ENCODE peak calls at places on chromosomes 12 and 14, in eight cellular contexts. A, B, H, U, W, N, D and Z are unnamed samples. For H3K4me1, the result is how much of the 10 kb centered on the place peaks cover.

GRCh38 chr12:120402217-120402616 is 33.3 kb upstream of the MSI1 start:
- DNase-seq in B (no peak), H (no peak), A (no peak), U (peak), N (no peak), W (peak), D (no peak), Z (no peak)

GRCh38 chr12:109962388-109962787 is 33.8 kb downstream of the GIT2 start:
- DNase-seq in A (no peak), N (no peak), B (peak), W (peak), D (no peak), U (no peak), H (no peak), Z (no peak)

GRCh38 chr14:100426331-100426730 is 103.2 kb downstream of the SLC25A47 start:
- DNase-seq in B (no peak), A (no peak), N (no peak), U (no peak), H (no peak), W (no peak), D (no peak), Z (no peak)

GRCh38 chr12:31585271-31585670 is 5.7 kb downstream of the DENND5B start:
- DNase-seq in W (no peak), B (peak), H (no peak), A (no peak), N (no peak), U (peak), D (no peak), Z (no peak)

GRCh38 chr14:91360490-91361235 is 57.0 kb downstream of the CCDC88C start:
- DNase-seq in H (no peak), U (no peak), B (no peak), A (no peak), D (no peak), W (no peak), N (no peak), Z (no peak)

GRCh38 chr12:54196396-54196795 is 7.6 kb upstream of the SMUG1 start:
- DNase-seq in N (no peak), D (no peak), U (no peak), B (no peak), A (no peak), H (no peak), W (no peak), Z (no peak)

GRCh38 chr12:54588110-54588831 is at the start of gene PPP1R1A:
- DNase-seq in N (no peak), B (peak), U (peak), A (peak), H (no peak), W (peak), D (no peak), Z (no peak)

GRCh38 chr14:69298131-69299071 is 38.4 kb downstream of the GALNT16 start:
- DNase-seq in W (no peak), A (no peak), N (no peak), U (peak), D (no peak), H (no peak), B (no peak), Z (no peak)

GRCh38 chr14:92800525-92800924 is 6.4 kb downstream of the GOLGA5 start:
- DNase-seq in U (no peak), A (no peak), H (no peak), D (no peak), N (no peak), W (no peak), B (peak), Z (no peak)

GRCh38 chr12:67111182-67111581 is 158.0 kb upstream of the CAND1 start:
- DNase-seq in W (no peak), N (no peak), A (no peak), D (no peak), U (peak), B (no peak), H (no peak), Z (no peak)

GRCh38 chr14:59022144-59022543 is 166.3 kb upstream of the DAAM1 start:
- DNase-seq in B (peak), W (no peak), D (no peak), U (no peak), N (no peak), H (no peak), A (no peak), Z (no peak)

GRCh38 chr14:78863143-78863542 is 693.0 kb downstream of the NRXN3 start:
- DNase-seq in H (no peak), U (peak), N (peak), A (no peak), D (no peak), W (peak), B (peak), Z (peak)

GRCh38 chr14:75858375-75858774 is 123.4 kb downstream of the TGFB3 start:
- DNase-seq in B (no peak), D (no peak), W (no peak), A (no peak), U (no peak), H (no peak), N (no peak), Z (no peak)

GRCh38 chr12:15278816-15279658 is 43.3 kb upstream of the PTPRO start:
- DNase-seq in D (no peak), U (no peak), W (no peak), A (peak), N (peak), B (peak), H (peak), Z (no peak)

GRCh38 chr14:101405171-101405883 is 156.0 kb upstream of the DIO3 start:
- DNase-seq in B (peak), D (no peak), A (peak), U (no peak), H (peak), W (no peak), N (peak), Z (no peak)

GRCh38 chr14:50670196-50670875 is 2.2 kb upstream of the SAV1 start:
- DNase-seq in A (no peak), H (no peak), W (peak), D (peak), N (no peak), B (peak), U (peak), Z (no peak)

GRCh38 chr14:100078997-100079561 is 13.9 kb downstream of the EVL start:
- DNase-seq in U (peak), H (no peak), D (peak), W (peak), B (peak), N (peak), A (peak), Z (no peak)

GRCh38 chr14:49642163-49642562 is 7.1 kb upstream of the DNAAF2 start:
- DNase-seq in B (no peak), A (no peak), U (no peak), W (no peak), H (no peak), N (no peak), D (no peak), Z (no peak)

GRCh38 chr14:61103541-61104339 is 122.7 kb downstream of the SLC38A6 start:
- DNase-seq in D (peak), U (peak), W (peak), A (peak), B (peak), N (peak), H (peak), Z (no peak)

GRCh38 chr12:104285740-104286537 is 17.6 kb upstream of the EID3 start:
- DNase-seq in H (no peak), D (no peak), B (no peak), W (no peak), U (no peak), N (no peak), A (peak), Z (no peak)

GRCh38 chr12:53999596-54000104 is 311 bp upstream of the HOXC9 start:
- DNase-seq in W (no peak), N (peak), B (peak), U (no peak), H (peak), D (no peak), A (no peak), Z (no peak)

GRCh38 chr12:116319851-116320621 is 42.5 kb upstream of the MED13L start:
- DNase-seq in B (peak), H (peak), U (no peak), N (peak), W (no peak), A (peak), D (no peak), Z (no peak)

GRCh38 chr14:102778616-102779351 is 1.5 kb downstream of the TRAF3 start:
- DNase-seq in B (peak), A (no peak), U (no peak), H (no peak), N (no peak), D (no peak), W (no peak), Z (no peak)

GRCh38 chr12:12091977-12092663 is 21.4 kb downstream of the BCL2L14 start:
- DNase-seq in N (peak), B (no peak), D (no peak), H (no peak), U (no peak), A (peak), W (peak), Z (no peak)

GRCh38 chr14:94388027-94388895 is at the start of gene SERPINA1:
- DNase-seq in W (no peak), H (no peak), N (no peak), B (peak), A (no peak), U (no peak), D (no peak), Z (no peak)

GRCh38 chr14:21024668-21025373 is at the start of gene NDRG2:
- DNase-seq in N (no peak), A (peak), W (peak), U (peak), D (no peak), B (peak), H (peak), Z (no peak)

GRCh38 chr12:23895792-23896218 is 53.7 kb downstream of the SOX5 start:
- DNase-seq in N (no peak), B (no peak), W (peak), U (peak), A (no peak), D (peak), H (no peak), Z (peak)

GRCh38 chr14:86943391-86944365 is 1049.3 kb downstream of the GALC start:
- DNase-seq in N (no peak), H (no peak), B (no peak), U (no peak), D (no peak), W (no peak), A (no peak), Z (no peak)

GRCh38 chr14:51310453-51311074 is 70.5 kb downstream of the TMX1 start:
- DNase-seq in D (no peak), W (no peak), H (no peak), N (peak), A (no peak), U (no peak), B (peak), Z (no peak)

GRCh38 chr14:74974364-74975058 is 19.1 kb upstream of the PGF start:
- DNase-seq in H (no peak), U (peak), N (peak), W (peak), A (no peak), B (no peak), D (no peak), Z (no peak)

GRCh38 chr12:92561543-92561899 is 141.3 kb upstream of the PLEKHG7 start:
- DNase-seq in H (peak), A (peak), W (no peak), U (no peak), N (peak), B (peak), D (no peak), Z (no peak)

GRCh38 chr12:92899388-92900001 is 29.6 kb downstream of the EEA1 start:
- DNase-seq in A (peak), W (no peak), D (peak), B (peak), H (peak), N (peak), U (peak), Z (peak)

GRCh38 chr12:47078733-47079364 is 572 bp upstream of the PCED1B start:
- DNase-seq in N (no peak), W (no peak), B (peak), D (no peak), U (peak), A (peak), H (no peak), Z (no peak)

GRCh38 chr12:71752887-71753286 is 1.8 kb upstream of the RAB21 start:
- DNase-seq in U (no peak), N (no peak), W (no peak), A (no peak), H (no peak), B (no peak), D (no peak), Z (no peak)

GRCh38 chr12:53683494-53683893 is 7.6 kb upstream of the ATP5MC2 start:
- DNase-seq in W (no peak), B (no peak), U (no peak), D (no peak), H (no peak), A (no peak), N (no peak), Z (no peak)

GRCh38 chr12:43406797-43407196 is 145.2 kb downstream of the ADAMTS20 start:
- DNase-seq in D (no peak), N (no peak), U (no peak), W (no peak), A (no peak), H (no peak), B (no peak), Z (no peak)

GRCh38 chr12:40646456-40646855 is 45.8 kb upstream of the CNTN1 start:
- DNase-seq in D (no peak), A (no peak), N (no peak), H (no peak), U (no peak), W (no peak), B (no peak), Z (no peak)

GRCh38 chr14:24335461-24336146 is 733 bp upstream of the ADCY4 start:
- DNase-seq in A (no peak), D (no peak), U (no peak), B (no peak), W (no peak), N (no peak), H (no peak), Z (no peak)
- H3K4me1 ChIP-seq in A (under half), D (under half), U (under half), B (under half), W (under half), N (under half), H (half or more), Z (under half)

GRCh38 chr12:111705672-111706071 is 19.8 kb downstream of the ACAD10 start:
- DNase-seq in U (no peak), D (no peak), B (no peak), H (no peak), A (no peak), N (no peak), W (no peak), Z (no peak)
- H3K4me1 ChIP-seq in U (under half), D (under half), B (under half), H (under half), A (under half), N (under half), W (under half), Z (under half)

GRCh38 chr12:1590083-1590979 is 4.0 kb downstream of the FBXL14 start:
- DNase-seq in N (peak), D (no peak), A (peak), U (peak), H (peak), B (peak), W (peak), Z (no peak)

GRCh38 chr12:1587927-1588573 is 6.3 kb downstream of the FBXL14 start:
- DNase-seq in U (peak), H (no peak), W (no peak), B (no peak), N (no peak), D (no peak), A (no peak), Z (no peak)

GRCh38 chr12:1591029-1591428 is 3.4 kb downstream of the FBXL14 start:
- DNase-seq in B (peak), W (no peak), U (peak), D (no peak), A (peak), H (no peak), N (no peak), Z (no peak)

GRCh38 chr12:1591543-1591942 is 2.8 kb downstream of the FBXL14 start:
- DNase-seq in N (no peak), H (no peak), W (no peak), U (no peak), D (no peak), A (no peak), B (peak), Z (no peak)

DNA sequence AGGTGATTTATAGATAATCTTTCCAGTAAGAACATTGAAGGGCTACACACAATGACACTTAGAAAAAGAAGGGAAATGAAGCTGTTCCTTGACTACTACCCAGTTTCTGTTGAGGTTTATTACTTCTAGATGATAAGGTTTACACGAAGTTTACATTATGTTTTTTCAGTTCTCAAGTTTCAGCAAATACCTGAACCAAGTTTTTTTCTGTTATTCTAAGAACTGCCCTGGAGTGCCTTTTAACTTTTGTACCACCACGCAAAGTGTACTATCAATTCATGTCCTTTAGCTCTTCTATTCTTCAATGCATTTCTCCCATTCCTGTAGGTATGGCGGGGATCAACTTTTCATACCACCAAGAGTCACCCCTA is 5.8 kb downstream of the FBXL14 start:
- DNase-seq in W (no peak), D (no peak), A (no peak), B (no peak), U (no peak), N (no peak), H (no peak), Z (no peak)
- H3K4me1 ChIP-seq in W (under half), D (under half), A (half or more), B (under half), U (half or more), N (under half), H (half or more), Z (under half)

GRCh38 chr12:113469893-113470743 is 1.6 kb downstream of the LHX5 start:
- DNase-seq in B (no peak), H (no peak), D (no peak), N (no peak), W (peak), A (no peak), U (peak), Z (no peak)

GRCh38 chr12:113470871-113471618 is 626 bp downstream of the LHX5 start:
- DNase-seq in D (no peak), N (no peak), A (no peak), W (peak), U (peak), B (no peak), H (no peak), Z (no peak)

GRCh38 chr12:113468365-113469223 is 3.1 kb downstream of the LHX5 start:
- DNase-seq in W (peak), B (no peak), D (no peak), H (no peak), N (no peak), A (no peak), U (peak), Z (no peak)

GRCh38 chr12:113467514-113468364 is 3.9 kb downstream of the LHX5 start:
- DNase-seq in A (no peak), N (no peak), D (no peak), U (peak), B (no peak), W (peak), H (no peak), Z (no peak)

GRCh38 chr12:113469224-113469652 is 2.4 kb downstream of the LHX5 start:
- DNase-seq in B (no peak), A (no peak), U (no peak), H (no peak), N (no peak), D (no peak), W (no peak), Z (no peak)
- H3K4me1 ChIP-seq in B (under half), A (under half), U (half or more), H (half or more), N (under half), D (under half), W (under half), Z (under half)